ENCODE peak calls at places on chromosomes 3 and 15, in nine cellular contexts. H is hippocampal formation; W is HEK293T; L is adrenal gland; R is posterior cingulate gyrus; I is progenitor cell of endocrine pancreas; O is stimulated activated CD8-positive, alpha-beta memory T cell treated with anti-CD3 and anti-CD28 coated beads, Interleukin-4, amount 100 ng/mL, for 4 hours; C is sciatic nerve; X is activated CD4-positive, CD25-positive, alpha-beta regulatory T cell. Y is an unnamed sample.
A peak's percentile ranks its signal among the peaks of the same experiment; 100 is the strongest.

GRCh38 chr3:137998643-137999042 is 11.3 kb upstream of the CLDN18 start:
- DNase-seq in C (no peak), I (no peak), X (no peak), W (no peak), R (no peak), H (no peak), O (no peak), L (no peak), Y (no peak)

GRCh38 chr15:33860749-33861148 is 107.5 kb upstream of the CHRM5 start:
- DNase-seq in I (no peak), L (no peak), O (no peak), X (no peak), R (no peak), W (no peak), H (no peak), C (no peak), Y (no peak)

GRCh38 chr3:192608756-192609155 is 118.6 kb downstream of the FGF12 start:
- DNase-seq in W (no peak), I (no peak), X (no peak), H (no peak), C (no peak), L (no peak), R (no peak), O (no peak), Y (no peak)

GRCh38 chr3:73622135-73622534 is 2.6 kb downstream of the PDZRN3 start:
- DNase-seq in O (no peak), W (no peak), I (peak; percentile 57), L (peak; percentile 69), R (no peak), X (no peak), H (no peak), C (peak; percentile 56), Y (peak; percentile 58)

GRCh38 chr15:85589873-85590272 is 204.9 kb downstream of the KLHL25 start:
- DNase-seq in W (no peak), R (no peak), H (no peak), X (no peak), C (no peak), L (no peak), O (no peak), I (no peak), Y (peak; percentile 83)

GRCh38 chr3:70712449-70713082 is 400.1 kb upstream of the MDFIC2 start:
- DNase-seq in L (no peak), W (no peak), O (no peak), H (no peak), R (no peak), X (no peak), C (no peak), I (no peak), Y (no peak)

GRCh38 chr3:100875239-100875638 is 118.0 kb downstream of the ABI3BP start:
- DNase-seq in L (peak; percentile 49), W (no peak), H (no peak), C (no peak), I (no peak), R (no peak), X (no peak), O (no peak), Y (peak; percentile 42)

GRCh38 chr3:196198771-196199753 is 12.1 kb downstream of the ZDHHC19 start:
- DNase-seq in I (no peak), W (no peak), R (no peak), C (no peak), X (no peak), L (no peak), O (no peak), H (no peak), Y (peak; percentile 46)

GRCh38 chr3:38490288-38490860 is 5.8 kb upstream of the EXOG start:
- DNase-seq in H (peak; percentile 31), C (no peak), L (no peak), R (no peak), W (no peak), I (no peak), X (no peak), O (no peak), Y (no peak)

GRCh38 chr3:98513736-98514135 is 9.0 kb downstream of the CLDND1 start:
- DNase-seq in X (no peak), I (no peak), H (no peak), O (no peak), W (no peak), L (no peak), C (no peak), R (no peak), Y (no peak)

GRCh38 chr15:66477011-66477410 is 20.6 kb downstream of the SNAPC5 start:
- DNase-seq in C (no peak), X (no peak), I (no peak), L (no peak), H (peak; percentile 62), W (no peak), R (peak; percentile 83), O (no peak), Y (no peak)

GRCh38 chr3:139217633-139218032 is 126.2 kb upstream of the MRPS22 start:
- DNase-seq in W (no peak), L (no peak), O (no peak), C (no peak), I (no peak), H (no peak), R (no peak), X (no peak), Y (no peak)

GRCh38 chr15:78540955-78541743 is 905 bp downstream of the PSMA4 start:
- DNase-seq in I (no peak), W (peak; percentile 18), O (no peak), L (no peak), C (no peak), X (no peak), R (no peak), H (no peak), Y (peak; percentile 33)

GRCh38 chr15:74040115-74040850 is 42.1 kb downstream of the GOLGA6A start:
- DNase-seq in X (no peak), W (no peak), R (peak; percentile 39), O (no peak), I (no peak), C (peak; percentile 78), H (no peak), L (peak; percentile 64), Y (no peak)

GRCh38 chr3:133264920-133265319 is 134.9 kb upstream of the BFSP2 start:
- DNase-seq in I (no peak), R (no peak), X (no peak), W (no peak), O (no peak), H (no peak), C (no peak), L (no peak), Y (no peak)

GRCh38 chr15:57873564-57874209 is 167.2 kb downstream of the POLR2M start:
- DNase-seq in H (no peak), W (no peak), O (no peak), R (no peak), I (no peak), X (no peak), L (no peak), C (no peak), Y (no peak)